ENCODE peak calls at places on chromosomes 13 and 19, in six cellular contexts. One of them, this sample, is unnamed.

GRCh38 chr19:55697698-55698097 is 22.7 kb downstream of the EPN1 start:
- DNase-seq in neural progenitor cell: no peak
- DNase-seq in immature natural killer cell: no peak
- DNase-seq in EH: no peak
- DNase-seq in cardiac muscle cell: no peak
- DNase-seq in fibroblast of pulmonary artery: no peak
- DNase-seq in this sample: no peak

GRCh38 chr19:32630338-32630737 is 44.6 kb downstream of the ANKRD27 start:
- DNase-seq in immature natural killer cell: no peak
- DNase-seq in neural progenitor cell: no peak
- DNase-seq in fibroblast of pulmonary artery: no peak
- DNase-seq in EH: no peak
- DNase-seq in cardiac muscle cell: no peak
- DNase-seq in this sample: no peak

GRCh38 chr13:32116210-32116609 is 84.6 kb downstream of the FRY start:
- DNase-seq in cardiac muscle cell: no peak
- DNase-seq in EH: no peak
- DNase-seq in neural progenitor cell: no peak
- DNase-seq in immature natural killer cell: no peak
- DNase-seq in fibroblast of pulmonary artery: peak
- DNase-seq in this sample: no peak

GRCh38 chr19:12293771-12294307 is 844 bp downstream of the ZNF44 start:
- DNase-seq in fibroblast of pulmonary artery: peak
- DNase-seq in neural progenitor cell: peak
- DNase-seq in cardiac muscle cell: peak
- DNase-seq in immature natural killer cell: peak
- DNase-seq in EH: peak
- DNase-seq in this sample: peak

GRCh38 chr19:3781603-3782002 is 4.6 kb downstream of the MATK start:
- DNase-seq in cardiac muscle cell: no peak
- DNase-seq in fibroblast of pulmonary artery: no peak
- DNase-seq in neural progenitor cell: no peak
- DNase-seq in immature natural killer cell: no peak
- DNase-seq in EH: no peak
- DNase-seq in this sample: no peak

GRCh38 chr19:45162464-45163143 is 1.8 kb upstream of the NKPD1 start:
- DNase-seq in neural progenitor cell: no peak
- DNase-seq in immature natural killer cell: no peak
- DNase-seq in fibroblast of pulmonary artery: no peak
- DNase-seq in cardiac muscle cell: no peak
- DNase-seq in EH: no peak
- DNase-seq in this sample: no peak

GRCh38 chr19:15031675-15032074 is 17.6 kb upstream of the CASP14 start:
- DNase-seq in fibroblast of pulmonary artery: no peak
- DNase-seq in EH: no peak
- DNase-seq in neural progenitor cell: no peak
- DNase-seq in cardiac muscle cell: no peak
- DNase-seq in immature natural killer cell: no peak
- DNase-seq in this sample: no peak

GRCh38 chr19:18274303-18274775 is at the start of gene IQCN:
- DNase-seq in EH: peak
- DNase-seq in fibroblast of pulmonary artery: peak
- DNase-seq in neural progenitor cell: no peak
- DNase-seq in cardiac muscle cell: no peak
- DNase-seq in immature natural killer cell: no peak
- DNase-seq in this sample: no peak

GRCh38 chr19:38417544-38418506 is 8.2 kb downstream of the RASGRP4 start:
- DNase-seq in neural progenitor cell: peak
- DNase-seq in fibroblast of pulmonary artery: no peak
- DNase-seq in EH: peak
- DNase-seq in cardiac muscle cell: peak
- DNase-seq in immature natural killer cell: no peak
- DNase-seq in this sample: no peak

GRCh38 chr13:49853535-49853934 is 61.1 kb upstream of the KPNA3 start:
- DNase-seq in fibroblast of pulmonary artery: no peak
- DNase-seq in neural progenitor cell: no peak
- DNase-seq in cardiac muscle cell: no peak
- DNase-seq in immature natural killer cell: no peak
- DNase-seq in EH: no peak
- DNase-seq in this sample: no peak

GRCh38 chr13:24033527-24034302 is 126.8 kb upstream of the SPATA13 start:
- DNase-seq in cardiac muscle cell: no peak
- DNase-seq in immature natural killer cell: no peak
- DNase-seq in EH: peak
- DNase-seq in neural progenitor cell: no peak
- DNase-seq in fibroblast of pulmonary artery: peak
- DNase-seq in this sample: peak

GRCh38 chr19:43774103-43774939 is 6.5 kb downstream of the KCNN4 start:
- DNase-seq in neural progenitor cell: peak
- DNase-seq in cardiac muscle cell: peak
- DNase-seq in EH: peak
- DNase-seq in fibroblast of pulmonary artery: peak
- DNase-seq in immature natural killer cell: no peak
- DNase-seq in this sample: peak

GRCh38 chr13:32040052-32040642 is 8.6 kb downstream of the FRY start:
- DNase-seq in neural progenitor cell: no peak
- DNase-seq in cardiac muscle cell: no peak
- DNase-seq in EH: no peak
- DNase-seq in immature natural killer cell: no peak
- DNase-seq in fibroblast of pulmonary artery: no peak
- DNase-seq in this sample: no peak

GRCh38 chr13:99174533-99175100 is 26.0 kb upstream of the UBAC2 start:
- DNase-seq in fibroblast of pulmonary artery: no peak
- DNase-seq in immature natural killer cell: no peak
- DNase-seq in cardiac muscle cell: no peak
- DNase-seq in EH: peak
- DNase-seq in neural progenitor cell: no peak
- DNase-seq in this sample: peak

GRCh38 chr13:40777166-40777956 is 6.4 kb upstream of the MRPS31 start:
- DNase-seq in immature natural killer cell: peak
- DNase-seq in fibroblast of pulmonary artery: peak
- DNase-seq in cardiac muscle cell: peak
- DNase-seq in EH: peak
- DNase-seq in neural progenitor cell: peak
- DNase-seq in this sample: peak

GRCh38 chr19:6988257-6988656 is 33.0 kb downstream of the MBD3L2B start:
- DNase-seq in EH: no peak
- DNase-seq in fibroblast of pulmonary artery: no peak
- DNase-seq in cardiac muscle cell: no peak
- DNase-seq in immature natural killer cell: no peak
- DNase-seq in neural progenitor cell: no peak
- DNase-seq in this sample: no peak

GRCh38 chr13:110618780-110619179 is 3.4 kb downstream of the NAXD start:
- DNase-seq in EH: no peak
- DNase-seq in fibroblast of pulmonary artery: no peak
- DNase-seq in immature natural killer cell: no peak
- DNase-seq in cardiac muscle cell: no peak
- DNase-seq in neural progenitor cell: no peak
- DNase-seq in this sample: no peak

GRCh38 chr19:17236414-17236716 is 9.4 kb downstream of the NR2F6 start:
- DNase-seq in EH: no peak
- DNase-seq in immature natural killer cell: no peak
- DNase-seq in cardiac muscle cell: no peak
- DNase-seq in neural progenitor cell: no peak
- DNase-seq in fibroblast of pulmonary artery: no peak
- DNase-seq in this sample: no peak

GRCh38 chr13:56720841-56721240 is 419.9 kb upstream of the PRR20A start:
- DNase-seq in neural progenitor cell: no peak
- DNase-seq in immature natural killer cell: no peak
- DNase-seq in EH: no peak
- DNase-seq in cardiac muscle cell: no peak
- DNase-seq in fibroblast of pulmonary artery: peak
- DNase-seq in this sample: no peak

GRCh38 chr13:98834254-98834960 is 81.9 kb upstream of the SLC15A1 start:
- DNase-seq in neural progenitor cell: peak
- DNase-seq in fibroblast of pulmonary artery: no peak
- DNase-seq in EH: no peak
- DNase-seq in cardiac muscle cell: no peak
- DNase-seq in immature natural killer cell: no peak
- DNase-seq in this sample: no peak